ENCODE peak calls at places on chromosome 7, in ten cellular contexts. Q, M, U, B, Z, V, O, J, X and S are unnamed samples.

GRCh38 chr7:131007439-131008330 is 273.7 kb upstream of the KLF14 start:
- DNase-seq in O (peak), Z (peak), V (no peak), M (peak), U (peak), X (peak), B (peak), J (peak), Q (no peak), S (peak)

GRCh38 chr7:144941127-144941526 is 105.3 kb upstream of the TPK1 start:
- DNase-seq in O (no peak), V (no peak), X (no peak), U (no peak), M (no peak), J (no peak), Z (no peak), B (no peak), Q (no peak), S (no peak)

GRCh38 chr7:156544919-156545715 is 95.5 kb upstream of the RNF32 start:
- DNase-seq in X (no peak), J (no peak), Q (no peak), M (peak), V (no peak), U (no peak), Z (no peak), O (no peak), B (no peak), S (no peak)

GRCh38 chr7:932651-932975 is 21.9 kb downstream of the ADAP1 start:
- DNase-seq in O (no peak), X (no peak), J (peak), U (no peak), M (no peak), Q (no peak), Z (no peak), B (peak), V (no peak), S (no peak)

GRCh38 chr7:112371721-112372120 is 78.5 kb upstream of the IFRD1 start:
- DNase-seq in B (no peak), M (no peak), O (no peak), Z (no peak), V (no peak), J (no peak), U (no peak), X (no peak), Q (no peak), S (no peak)

GRCh38 chr7:132614428-132615076 is 38.3 kb upstream of the PLXNA4 start:
- DNase-seq in X (peak), J (peak), V (no peak), M (no peak), B (peak), U (no peak), Q (no peak), O (peak), Z (no peak), S (peak)

GRCh38 chr7:2870471-2870941 is 26.4 kb upstream of the GNA12 start:
- DNase-seq in Z (peak), V (peak), U (no peak), B (peak), X (no peak), Q (peak), J (peak), O (peak), M (peak), S (peak)

GRCh38 chr7:128172151-128172550 is 68.9 kb upstream of the LEP start:
- DNase-seq in U (no peak), M (no peak), B (no peak), Z (no peak), J (no peak), X (no peak), Q (no peak), V (no peak), O (no peak), S (no peak)

GRCh38 chr7:27972272-27972671 is 208.3 kb downstream of the JAZF1 start:
- DNase-seq in B (no peak), O (no peak), U (no peak), J (no peak), V (no peak), Z (no peak), Q (no peak), M (no peak), X (no peak), S (no peak)

GRCh38 chr7:95199779-95200558 is 124.4 kb downstream of the PON1 start:
- DNase-seq in V (peak), M (peak), B (no peak), J (no peak), Z (no peak), U (peak), X (peak), O (peak), Q (no peak), S (peak)

GRCh38 chr7:132815696-132816334 is 239.5 kb upstream of the PLXNA4 start:
- DNase-seq in B (no peak), M (no peak), Q (no peak), O (peak), J (no peak), Z (no peak), U (no peak), X (no peak), V (no peak), S (no peak)

GRCh38 chr7:108442039-108442568 is 14.1 kb downstream of the NRCAM start:
- DNase-seq in V (no peak), Q (peak), U (no peak), J (no peak), M (peak), O (no peak), X (no peak), B (no peak), Z (no peak), S (no peak)

GRCh38 chr7:82633592-82633991 is 190.0 kb upstream of the CACNA2D1 start:
- DNase-seq in M (no peak), U (no peak), X (no peak), Q (no peak), Z (no peak), J (no peak), V (no peak), B (no peak), O (no peak), S (no peak)

GRCh38 chr7:45077579-45077978 is 11.2 kb downstream of the NACAD start:
- DNase-seq in M (no peak), O (no peak), U (no peak), J (no peak), Q (no peak), B (no peak), V (no peak), X (no peak), Z (no peak), S (no peak)

GRCh38 chr7:104328308-104328969 is at the start of gene LHFPL3:
- DNase-seq in B (no peak), O (no peak), M (no peak), V (no peak), J (no peak), Z (no peak), U (no peak), Q (no peak), X (peak), S (no peak)

GRCh38 chr7:27364344-27364758 is 121.7 kb downstream of the EVX1 start:
- DNase-seq in Z (no peak), O (peak), V (peak), J (peak), M (no peak), U (no peak), B (no peak), X (no peak), Q (peak), S (peak)

GRCh38 chr7:106021211-106022067 is 58.4 kb downstream of the CDHR3 start:
- DNase-seq in B (no peak), Z (no peak), X (peak), U (no peak), J (no peak), V (no peak), M (no peak), O (no peak), Q (no peak), S (no peak)

GRCh38 chr7:39265912-39266591 is 288.3 kb downstream of the POU6F2 start:
- DNase-seq in B (no peak), M (no peak), U (no peak), Z (no peak), J (no peak), Q (no peak), O (no peak), X (no peak), V (no peak), S (no peak)

GRCh38 chr7:108181073-108181985 is 51.2 kb upstream of the LAMB4 start:
- DNase-seq in O (peak), Z (no peak), X (peak), Q (peak), B (no peak), U (peak), M (peak), J (no peak), V (no peak), S (peak)

GRCh38 chr7:132866551-132866950 is 215.3 kb downstream of the CHCHD3 start:
- DNase-seq in Q (no peak), O (no peak), Z (no peak), U (no peak), B (no peak), J (no peak), V (no peak), X (no peak), M (no peak), S (no peak)

GRCh38 chr7:98703916-98704315 is 86.8 kb downstream of the NPTX2 start:
- DNase-seq in M (no peak), Q (no peak), V (no peak), B (no peak), X (no peak), O (no peak), J (no peak), Z (no peak), U (no peak), S (no peak)

GRCh38 chr7:87190806-87191205 is 28.7 kb downstream of the TMEM243 start:
- DNase-seq in J (no peak), V (no peak), U (no peak), Z (no peak), O (no peak), M (no peak), X (no peak), B (no peak), Q (no peak), S (no peak)

GRCh38 chr7:26170663-26171062 is 18.7 kb downstream of the NFE2L3 start:
- DNase-seq in O (no peak), J (no peak), X (no peak), B (no peak), U (no peak), M (no peak), Z (no peak), V (no peak), Q (no peak), S (peak)

GRCh38 chr7:90320801-90321494 is at the start of gene FAM237B:
- DNase-seq in V (no peak), O (peak), Z (no peak), J (no peak), U (no peak), B (peak), M (peak), Q (no peak), X (peak), S (peak)

GRCh38 chr7:134954197-134955082 is 31.9 kb upstream of the AGBL3 start:
- DNase-seq in O (peak), M (peak), X (peak), Q (no peak), Z (no peak), U (peak), J (no peak), V (no peak), B (no peak), S (peak)

GRCh38 chr7:120421151-120421651 is 148.2 kb downstream of the KCND2 start:
- DNase-seq in O (no peak), M (no peak), X (no peak), V (no peak), J (no peak), Q (no peak), B (no peak), U (no peak), Z (no peak), S (no peak)

GRCh38 chr7:11213246-11213645 is 239.6 kb downstream of the PHF14 start:
- DNase-seq in B (no peak), X (no peak), M (no peak), J (no peak), O (no peak), U (no peak), Z (no peak), V (no peak), Q (no peak), S (peak)

GRCh38 chr7:11237742-11238141 is 264.1 kb downstream of the PHF14 start:
- DNase-seq in X (no peak), V (peak), U (peak), M (no peak), J (no peak), Z (no peak), O (no peak), B (no peak), Q (no peak), S (peak)

GRCh38 chr7:71733108-71733870 is 601.3 kb downstream of the GALNT17 start:
- DNase-seq in X (peak), B (peak), V (peak), U (peak), M (peak), O (peak), Z (peak), Q (peak), J (peak), S (peak)

GRCh38 chr7:106290319-106290718 is 5.5 kb upstream of the NAMPT start:
- DNase-seq in B (no peak), Z (no peak), J (no peak), Q (no peak), V (no peak), U (no peak), M (no peak), X (no peak), O (no peak), S (no peak)

GRCh38 chr7:5671053-5671452 is 110.4 kb downstream of the RNF216 start:
- DNase-seq in B (no peak), Q (no peak), X (no peak), O (no peak), V (no peak), M (no peak), Z (no peak), U (no peak), J (no peak), S (no peak)

DNA sequence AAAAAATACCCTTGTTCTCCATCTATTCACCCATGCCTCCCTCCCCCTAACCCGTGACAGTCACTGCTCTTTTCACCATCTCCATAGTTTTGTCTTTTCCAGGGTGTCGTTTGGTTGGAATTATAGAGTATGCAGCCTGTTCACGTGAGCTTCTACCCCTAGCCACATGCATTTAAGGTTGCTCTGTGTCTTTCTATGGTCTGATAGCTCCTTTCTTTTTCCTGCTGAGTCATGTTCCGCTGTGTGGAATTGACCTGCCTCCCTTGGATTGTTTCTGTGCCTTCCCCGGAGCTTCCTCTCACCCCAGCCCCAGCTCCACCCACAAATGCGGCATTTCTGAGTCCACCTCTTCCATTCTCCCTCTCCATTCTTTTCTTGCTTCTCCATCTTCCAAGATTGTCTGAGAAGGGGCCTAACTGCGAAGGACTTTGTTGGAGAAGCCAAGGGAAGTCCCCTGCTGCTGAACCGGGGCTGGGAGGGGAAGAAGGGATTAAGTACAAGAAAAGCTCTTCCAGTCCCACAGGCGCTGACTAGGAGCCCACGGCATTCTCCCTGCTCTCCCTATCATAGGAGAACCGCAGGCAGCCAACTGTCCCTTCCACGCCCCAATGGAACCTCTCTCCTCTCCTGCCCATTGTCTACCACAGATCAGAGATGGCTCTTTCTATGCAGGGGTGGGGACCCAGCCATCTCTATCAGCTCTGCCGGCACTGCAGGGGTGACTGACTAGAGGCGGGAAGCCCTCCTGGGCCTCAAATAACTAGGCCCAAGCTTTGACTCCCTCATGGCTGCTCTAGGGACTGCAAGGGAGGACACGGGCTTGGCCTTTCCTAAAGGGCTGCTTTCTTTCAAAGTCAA is 87.5 kb upstream of the ANLN start:
- DNase-seq in J (no peak), U (no peak), B (no peak), V (no peak), M (no peak), X (no peak), O (peak), Z (no peak), Q (no peak), S (no peak)
- H3K4me3 ChIP-seq in J (no peak), U (no peak), B (no peak), V (no peak), M (no peak), X (no peak), O (no peak), Z (no peak), Q (no peak), S (no peak)

GRCh38 chr7:44065431-44066110 is at the start of gene PGAM2:
- DNase-seq in M (no peak), Z (no peak), O (peak), X (peak), U (no peak), J (peak), Q (no peak), B (peak), V (peak), S (no peak)
- H3K4me3 ChIP-seq in M (no peak), Z (no peak), O (no peak), X (peak), U (no peak), J (peak), Q (no peak), B (no peak), V (no peak), S (no peak)

GRCh38 chr7:142698429-142698828 is 50.8 kb upstream of the PRSS1 start:
- DNase-seq in V (no peak), M (no peak), J (no peak), Z (no peak), B (no peak), U (no peak), Q (no peak), O (no peak), X (no peak), S (no peak)
- H3K4me3 ChIP-seq in V (no peak), M (no peak), J (no peak), Z (no peak), B (no peak), U (no peak), Q (no peak), O (no peak), X (no peak), S (no peak)

GRCh38 chr7:63931057-63931600 is 67.5 kb upstream of the ZNF722 start:
- DNase-seq in U (no peak), V (no peak), O (no peak), J (no peak), B (no peak), Z (no peak), X (no peak), M (no peak), Q (no peak), S (no peak)

GRCh38 chr7:63925262-63925625 is 73.4 kb upstream of the ZNF722 start:
- DNase-seq in Z (no peak), V (no peak), X (no peak), J (no peak), M (no peak), Q (no peak), B (no peak), O (no peak), U (no peak), S (no peak)

GRCh38 chr7:63927261-63927660 is 71.4 kb upstream of the ZNF722 start:
- DNase-seq in Q (no peak), M (no peak), Z (no peak), O (no peak), U (no peak), V (no peak), B (no peak), J (no peak), X (no peak), S (no peak)

GRCh38 chr7:63925626-63926460 is 72.8 kb upstream of the ZNF722 start:
- DNase-seq in Q (no peak), V (peak), O (no peak), X (no peak), Z (peak), B (peak), U (peak), M (peak), J (peak), S (no peak)
- H3K4me3 ChIP-seq in Q (peak), V (peak), O (no peak), X (no peak), Z (peak), B (peak), U (no peak), M (no peak), J (peak), S (no peak)

DNA sequence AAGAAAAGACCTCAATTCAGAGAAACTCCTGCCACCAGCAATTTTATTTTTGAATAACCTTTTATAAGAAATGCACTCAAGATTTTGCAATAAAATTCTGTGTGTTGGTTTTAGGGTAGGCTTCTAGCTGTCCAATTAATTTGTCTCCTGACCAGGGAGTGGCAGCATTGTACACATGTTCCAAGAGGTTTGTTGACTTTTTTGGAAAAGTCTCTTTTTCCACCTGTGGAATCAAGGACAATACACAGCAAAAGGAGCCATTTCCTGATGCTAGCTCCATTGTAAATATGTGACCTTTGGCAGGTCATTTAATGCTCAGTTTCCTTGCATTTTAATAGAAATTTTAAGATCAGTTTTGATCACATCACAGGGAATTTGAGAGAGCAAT is 1.8 kb downstream of the GIMAP5 start:
- DNase-seq in X (no peak), Q (no peak), O (no peak), V (no peak), B (no peak), U (no peak), M (no peak), J (no peak), Z (no peak), S (no peak)
- H3K4me3 ChIP-seq in X (no peak), Q (no peak), O (no peak), V (peak), B (peak), U (no peak), M (no peak), J (peak), Z (peak), S (no peak)

DNA sequence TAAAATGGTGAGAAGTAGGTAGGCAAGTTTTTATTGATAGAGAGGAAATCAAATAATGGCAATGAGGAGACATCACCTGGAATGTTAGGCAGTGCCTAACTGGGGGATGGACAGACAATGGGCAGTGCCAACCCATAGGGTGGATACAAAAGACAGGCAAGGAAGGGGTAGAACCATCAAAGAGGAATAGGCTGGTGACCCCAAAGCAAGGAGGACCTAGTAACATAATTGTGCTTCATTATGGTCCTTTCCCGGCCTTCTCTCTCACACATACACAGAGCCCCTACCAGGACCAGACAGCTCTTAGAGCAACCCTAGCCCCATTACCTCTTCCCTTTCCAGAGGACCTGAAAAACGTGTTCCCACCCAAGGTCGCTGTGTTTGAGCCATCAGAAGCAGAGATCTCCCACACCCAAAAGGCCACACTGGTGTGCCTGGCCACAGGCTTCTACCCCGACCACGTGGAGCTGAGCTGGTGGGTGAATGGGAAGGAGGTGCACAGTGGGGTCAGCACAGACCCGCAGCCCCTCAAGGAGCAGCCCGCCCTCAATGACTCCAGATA is 30.0 kb downstream of the PRSS2 start:
- DNase-seq in J (no peak), Z (no peak), V (no peak), U (no peak), O (no peak), X (no peak), B (no peak), M (no peak), Q (no peak), S (no peak)
- H3K4me3 ChIP-seq in J (no peak), Z (peak), V (no peak), U (no peak), O (no peak), X (no peak), B (no peak), M (no peak), Q (no peak), S (no peak)

GRCh38 chr7:138125119-138125518 is 48.9 kb downstream of the AKR1D1 start:
- DNase-seq in Z (no peak), M (peak), X (peak), J (no peak), V (no peak), O (peak), B (no peak), U (no peak), Q (no peak), S (peak)
- H3K4me3 ChIP-seq in Z (no peak), M (no peak), X (no peak), J (no peak), V (no peak), O (no peak), B (no peak), U (no peak), Q (no peak), S (no peak)

GRCh38 chr7:55078465-55079372 is 59.9 kb downstream of the EGFR start:
- DNase-seq in X (no peak), B (peak), Q (no peak), Z (no peak), M (peak), V (no peak), O (no peak), U (no peak), J (peak), S (no peak)
- H3K4me3 ChIP-seq in X (no peak), B (no peak), Q (no peak), Z (no peak), M (no peak), V (no peak), O (no peak), U (no peak), J (peak), S (no peak)